ENCODE peak calls at places on chromosomes 6 and 20, in six cellular contexts. One of them, this sample, is unnamed.

GRCh38 chr20:50579511-50579910 is 69.3 kb downstream of the PTPN1 start:
- DNase-seq in BE2C: no peak
- DNase-seq in NCI-H2081: no peak
- DNase-seq in mammary epithelial cell: no peak
- DNase-seq in RWPE1: no peak
- DNase-seq in fibroblast of pulmonary artery: no peak
- DNase-seq in this sample: no peak

GRCh38 chr6:133680994-133681393 is 207.9 kb upstream of the TCF21 start:
- DNase-seq in BE2C: no peak
- DNase-seq in NCI-H2081: no peak
- DNase-seq in mammary epithelial cell: no peak
- DNase-seq in RWPE1: no peak
- DNase-seq in fibroblast of pulmonary artery: no peak
- DNase-seq in this sample: no peak

GRCh38 chr6:11785449-11785951 is 6.9 kb upstream of the ADTRP start:
- DNase-seq in BE2C: no peak
- DNase-seq in NCI-H2081: peak
- DNase-seq in mammary epithelial cell: peak
- DNase-seq in RWPE1: peak
- DNase-seq in fibroblast of pulmonary artery: peak
- DNase-seq in this sample: no peak

GRCh38 chr6:31497595-31498476 is at the start of gene MICB:
- DNase-seq in BE2C: peak
- DNase-seq in NCI-H2081: peak
- DNase-seq in mammary epithelial cell: peak
- DNase-seq in RWPE1: peak
- DNase-seq in fibroblast of pulmonary artery: peak
- DNase-seq in this sample: peak

GRCh38 chr6:161434921-161435411 is 161.1 kb upstream of the AGPAT4 start:
- DNase-seq in BE2C: no peak
- DNase-seq in NCI-H2081: no peak
- DNase-seq in mammary epithelial cell: peak
- DNase-seq in RWPE1: peak
- DNase-seq in fibroblast of pulmonary artery: peak
- DNase-seq in this sample: no peak

GRCh38 chr20:57409316-57409671 is 18.1 kb downstream of the RBM38 start:
- DNase-seq in BE2C: peak
- DNase-seq in NCI-H2081: no peak
- DNase-seq in mammary epithelial cell: no peak
- DNase-seq in RWPE1: no peak
- DNase-seq in fibroblast of pulmonary artery: no peak
- DNase-seq in this sample: no peak

GRCh38 chr6:2938632-2939083 is 32.7 kb downstream of the SERPINB6 start:
- DNase-seq in BE2C: no peak
- DNase-seq in NCI-H2081: no peak
- DNase-seq in mammary epithelial cell: peak
- DNase-seq in RWPE1: no peak
- DNase-seq in fibroblast of pulmonary artery: peak
- DNase-seq in this sample: no peak

GRCh38 chr20:57658447-57659130 is 38.4 kb upstream of the ZBP1 start:
- DNase-seq in BE2C: no peak
- DNase-seq in NCI-H2081: no peak
- DNase-seq in mammary epithelial cell: no peak
- DNase-seq in RWPE1: no peak
- DNase-seq in fibroblast of pulmonary artery: no peak
- DNase-seq in this sample: no peak

GRCh38 chr6:53707108-53707897 is 41.7 kb upstream of the KLHL31 start:
- DNase-seq in BE2C: no peak
- DNase-seq in NCI-H2081: no peak
- DNase-seq in mammary epithelial cell: no peak
- DNase-seq in RWPE1: no peak
- DNase-seq in fibroblast of pulmonary artery: no peak
- DNase-seq in this sample: no peak

GRCh38 chr6:136968831-136969230 is 46.7 kb downstream of the SLC35D3 start:
- DNase-seq in BE2C: peak
- DNase-seq in NCI-H2081: no peak
- DNase-seq in mammary epithelial cell: no peak
- DNase-seq in RWPE1: no peak
- DNase-seq in fibroblast of pulmonary artery: no peak
- DNase-seq in this sample: no peak

GRCh38 chr6:20833881-20834515 is 299.7 kb downstream of the CDKAL1 start:
- DNase-seq in BE2C: no peak
- DNase-seq in NCI-H2081: no peak
- DNase-seq in mammary epithelial cell: peak
- DNase-seq in RWPE1: no peak
- DNase-seq in fibroblast of pulmonary artery: peak
- DNase-seq in this sample: no peak

GRCh38 chr20:57612916-57613315 is 7.3 kb downstream of the ZBP1 start:
- DNase-seq in BE2C: peak
- DNase-seq in NCI-H2081: no peak
- DNase-seq in mammary epithelial cell: no peak
- DNase-seq in RWPE1: no peak
- DNase-seq in fibroblast of pulmonary artery: no peak
- DNase-seq in this sample: no peak